ENCODE peak calls at places on chromosomes 16 and 17, in nine cellular contexts. J, P, N, R, K, F, M, Q and Y are unnamed samples. For H3K4me1, the result is how much of the 10 kb centered on the place peaks cover.

GRCh38 chr17:38871247-38871991 is 1.6 kb downstream of the LASP1 start:
- DNase-seq in F (no peak), P (peak), J (peak), R (peak), Q (peak), K (peak), M (peak), N (peak), Y (peak)

GRCh38 chr16:73025506-73026131 is 22.3 kb downstream of the ZFHX3 start:
- DNase-seq in R (no peak), P (no peak), M (no peak), K (no peak), Q (no peak), N (no peak), J (no peak), F (no peak), Y (no peak)

GRCh38 chr17:48624544-48625501 is 1.3 kb downstream of the HOXB9 start:
- DNase-seq in J (peak), M (peak), Q (no peak), R (no peak), K (peak), N (no peak), P (no peak), F (no peak), Y (no peak)

GRCh38 chr17:81519284-81520020 is 6.9 kb upstream of the ACTG1 start:
- DNase-seq in N (peak), J (peak), M (peak), P (peak), R (peak), F (peak), Q (no peak), K (peak), Y (peak)

GRCh38 chr16:82936941-82937551 is 310.3 kb downstream of the CDH13 start:
- DNase-seq in R (no peak), Q (no peak), M (no peak), F (no peak), N (no peak), J (no peak), K (no peak), P (no peak), Y (no peak)

GRCh38 chr17:30858556-30859250 is 26.9 kb downstream of the ATAD5 start:
- DNase-seq in P (no peak), K (no peak), R (no peak), Q (no peak), M (no peak), F (no peak), N (peak), J (no peak), Y (no peak)

GRCh38 chr17:81539571-81539900 is 11.4 kb downstream of the FSCN2 start:
- DNase-seq in K (no peak), Q (no peak), P (peak), R (no peak), M (no peak), J (no peak), N (no peak), F (no peak), Y (no peak)

GRCh38 chr16:19760336-19761060 is 42.4 kb downstream of the IQCK start:
- DNase-seq in K (no peak), J (no peak), N (no peak), R (no peak), F (no peak), M (no peak), Q (no peak), P (no peak), Y (no peak)

GRCh38 chr16:75256059-75256870 is 4.8 kb upstream of the BCAR1 start:
- DNase-seq in M (no peak), F (no peak), N (no peak), Q (no peak), R (no peak), J (peak), K (peak), P (peak), Y (no peak)

GRCh38 chr16:87854907-87855683 is 14.2 kb downstream of the SLC7A5 start:
- DNase-seq in N (no peak), M (peak), K (no peak), F (no peak), P (no peak), J (no peak), Q (no peak), R (no peak), Y (no peak)

GRCh38 chr16:4288148-4288921 is 15.5 kb upstream of the TFAP4 start:
- DNase-seq in J (peak), M (peak), N (peak), Q (no peak), K (peak), F (no peak), R (peak), P (peak), Y (peak)

GRCh38 chr16:58026139-58026704 is 668 bp downstream of the MMP15 start:
- DNase-seq in J (no peak), N (peak), R (no peak), M (peak), P (peak), Q (no peak), F (no peak), K (no peak), Y (peak)

GRCh38 chr17:75588546-75589016 is 981 bp downstream of the MYO15B start:
- DNase-seq in F (no peak), K (no peak), M (no peak), N (no peak), J (no peak), R (peak), Q (no peak), P (peak), Y (peak)

GRCh38 chr17:929547-929946 is 50.0 kb downstream of the NXN start:
- DNase-seq in J (no peak), Q (no peak), F (no peak), P (no peak), K (no peak), R (no peak), N (no peak), M (no peak), Y (no peak)
- H3K4me1 ChIP-seq in J (under half), Q (under half), F (half or more), P (under half), K (under half), R (under half), N (half or more), M (half or more), Y (under half)

GRCh38 chr16:81754810-81755209 is 24.3 kb upstream of the PLCG2 start:
- DNase-seq in Q (no peak), P (no peak), J (no peak), R (no peak), F (no peak), K (no peak), N (no peak), M (no peak), Y (no peak)
- H3K4me1 ChIP-seq in Q (under half), P (under half), J (under half), R (under half), F (under half), K (under half), N (under half), M (under half), Y (under half)

GRCh38 chr16:11688520-11688886 is 20.2 kb downstream of the SNN start:
- DNase-seq in K (no peak), N (no peak), J (no peak), R (no peak), F (no peak), P (no peak), M (no peak), Q (no peak), Y (no peak)
- H3K4me1 ChIP-seq in K (under half), N (under half), J (under half), R (under half), F (under half), P (under half), M (under half), Q (under half), Y (under half)

GRCh38 chr17:1916963-1917715 is 87.3 kb downstream of the RPA1 start:
- DNase-seq in R (no peak), P (no peak), N (no peak), K (no peak), F (no peak), J (no peak), Q (no peak), M (no peak), Y (no peak)
- H3K4me1 ChIP-seq in R (under half), P (under half), N (under half), K (under half), F (under half), J (under half), Q (under half), M (under half), Y (under half)

DNA sequence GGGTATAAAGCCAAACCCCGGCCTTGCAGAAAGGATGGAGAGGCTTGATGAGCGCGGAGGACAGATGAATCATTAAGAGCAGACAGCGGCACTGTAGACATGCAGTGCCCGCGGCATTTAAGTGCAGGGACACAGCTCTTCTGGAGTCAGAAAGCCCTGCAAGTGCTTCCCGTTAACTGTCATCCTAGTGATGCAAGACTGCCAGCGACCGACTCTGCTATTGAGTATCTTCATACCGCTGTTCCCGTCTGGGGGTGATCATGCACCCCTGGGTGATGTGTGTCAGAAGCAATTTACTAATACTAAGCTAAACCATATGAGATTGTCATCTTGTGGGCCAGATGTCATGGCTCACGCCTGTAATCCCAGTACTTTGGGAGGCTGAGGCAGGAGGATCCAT is 101.0 kb downstream of the ABCC6 start:
- DNase-seq in K (no peak), N (no peak), Q (no peak), M (no peak), R (no peak), P (no peak), F (no peak), J (no peak), Y (no peak)
- H3K4me1 ChIP-seq in K (under half), N (under half), Q (under half), M (under half), R (under half), P (under half), F (under half), J (under half), Y (under half)

DNA sequence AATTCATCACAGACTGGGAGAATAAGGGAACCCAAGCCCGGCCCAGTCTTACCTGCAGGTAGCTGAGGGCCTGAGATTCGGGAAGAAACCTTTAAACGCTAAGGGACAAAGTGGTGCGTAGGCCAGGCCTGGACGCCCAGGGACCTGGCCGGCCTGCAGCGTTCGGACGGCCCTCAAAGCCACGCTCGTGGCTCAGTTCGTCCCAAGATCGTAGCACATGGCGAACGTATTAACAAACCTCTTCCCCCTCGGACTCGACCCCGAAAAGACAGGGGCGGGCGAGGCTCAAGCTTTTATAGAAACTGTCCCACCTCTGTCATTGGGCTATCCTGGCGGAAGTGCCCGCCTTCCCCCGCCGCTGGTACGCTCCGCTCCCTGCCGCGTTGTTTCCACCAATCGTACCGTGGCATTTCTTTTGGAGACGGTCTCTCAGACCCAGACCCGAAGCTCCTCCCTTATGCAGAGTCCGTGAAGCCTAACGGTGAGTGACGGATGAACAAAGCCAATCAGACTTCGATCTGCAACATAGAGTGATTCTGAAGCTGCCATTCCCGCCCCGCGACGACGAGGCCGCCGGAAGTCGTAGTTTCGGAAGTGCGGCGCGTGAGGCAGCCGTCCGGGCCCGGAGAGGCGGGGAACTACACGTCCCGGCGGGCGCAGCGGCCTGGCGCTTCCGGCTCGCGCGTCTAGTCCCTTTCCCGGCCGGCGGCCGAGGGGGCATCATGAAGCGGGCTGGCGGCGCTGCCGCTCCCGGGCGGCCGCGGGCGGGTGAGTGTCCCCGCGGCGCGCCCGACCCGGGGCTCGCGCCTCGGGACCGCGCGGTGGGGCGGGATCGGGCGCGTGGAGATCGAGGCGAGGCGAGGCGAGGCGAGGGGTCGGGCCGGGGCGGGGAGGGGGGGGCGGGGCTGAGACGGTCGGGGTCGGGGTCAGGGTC is at the start of gene TRAF7:
- DNase-seq in K (peak), R (peak), J (peak), P (peak), M (peak), F (peak), Q (peak), N (peak), Y (peak)
- H3K4me1 ChIP-seq in K (under half), R (half or more), J (half or more), P (half or more), M (half or more), F (half or more), Q (half or more), N (under half), Y (under half)

GRCh38 chr16:10770907-10771306 is 27.3 kb downstream of the NUBP1 start:
- DNase-seq in R (no peak), F (no peak), N (no peak), M (no peak), K (no peak), J (no peak), P (no peak), Q (no peak), Y (no peak)
- H3K4me1 ChIP-seq in R (under half), F (under half), N (under half), M (under half), K (under half), J (under half), P (under half), Q (under half), Y (under half)

GRCh38 chr17:19302791-19303233 is 59.7 kb downstream of the B9D1 start:
- DNase-seq in R (no peak), Q (no peak), M (no peak), P (peak), F (no peak), K (no peak), J (no peak), N (no peak), Y (no peak)
- H3K4me1 ChIP-seq in R (under half), Q (half or more), M (under half), P (half or more), F (under half), K (under half), J (under half), N (under half), Y (under half)

GRCh38 chr17:73307130-73307529 is 4.7 kb downstream of the CDC42EP4 start:
- DNase-seq in M (no peak), N (peak), K (no peak), F (no peak), J (no peak), R (no peak), P (peak), Q (no peak), Y (no peak)

GRCh38 chr17:73311428-73311780 is 397 bp downstream of the CDC42EP4 start:
- DNase-seq in Q (no peak), J (no peak), R (no peak), K (no peak), M (no peak), N (no peak), P (peak), F (no peak), Y (no peak)

GRCh38 chr17:73308017-73308823 is 3.6 kb downstream of the CDC42EP4 start:
- DNase-seq in P (peak), N (peak), K (peak), F (peak), R (no peak), J (no peak), Q (no peak), M (peak), Y (peak)

GRCh38 chr17:73311781-73312641 is at the start of gene CDC42EP4:
- DNase-seq in F (peak), M (peak), R (peak), J (peak), Q (peak), P (peak), K (peak), N (peak), Y (peak)

GRCh38 chr17:73309727-73310555 is 1.9 kb downstream of the CDC42EP4 start:
- DNase-seq in Q (no peak), N (no peak), P (peak), R (no peak), K (no peak), M (no peak), J (no peak), F (no peak), Y (no peak)
- H3K4me1 ChIP-seq in Q (half or more), N (half or more), P (half or more), R (under half), K (under half), M (half or more), J (under half), F (half or more), Y (under half)